ENCODE peak calls at places on chromosomes 3 and 15, in five cellular contexts. K is bronchial epithelial cell, M is upper lobe of right lung, I is spleen, F is astrocyte of the cerebellum. E is an unnamed sample.

GRCh38 chr3:111717601-111718000 is 122.5 kb upstream of the ZBED2 start:
- DNase-seq in K (peak), M (peak), I (peak), F (peak), E (peak)

GRCh38 chr15:59048897-59049296 is 56.0 kb upstream of the CCNB2 start:
- DNase-seq in K (no peak), M (no peak), I (no peak), F (no peak), E (no peak)

GRCh38 chr3:46334911-46335478 is 18.9 kb upstream of the CCR2 start:
- DNase-seq in K (peak), M (no peak), I (no peak), F (no peak), E (peak)

GRCh38 chr3:117898722-117899121 is 1135.9 kb downstream of the IGSF11 start:
- DNase-seq in K (peak), M (no peak), I (no peak), F (no peak), E (no peak)

GRCh38 chr3:71089271-71089670 is 494.3 kb downstream of the FOXP1 start:
- DNase-seq in K (peak), M (no peak), I (no peak), F (no peak), E (no peak)

GRCh38 chr3:124383051-124383450 is 347.2 kb upstream of the UMPS start:
- DNase-seq in K (peak), M (no peak), I (no peak), F (no peak), E (no peak)

GRCh38 chr3:194640829-194641228 is 7.6 kb upstream of the TMEM44 start:
- DNase-seq in K (no peak), M (no peak), I (no peak), F (peak), E (no peak)

GRCh38 chr3:100400424-100400781 is 486 bp downstream of the TOMM70 start:
- DNase-seq in K (peak), M (no peak), I (no peak), F (no peak), E (no peak)

GRCh38 chr3:192930585-192930984 is 12.9 kb upstream of the MB21D2 start:
- DNase-seq in K (peak), M (no peak), I (no peak), F (no peak), E (no peak)

GRCh38 chr3:71299160-71299559 is 284.4 kb downstream of the FOXP1 start:
- DNase-seq in K (no peak), M (no peak), I (no peak), F (no peak), E (no peak)

GRCh38 chr15:66675456-66675855 is 26.6 kb upstream of the SMAD6 start:
- DNase-seq in K (no peak), M (no peak), I (no peak), F (no peak), E (no peak)

GRCh38 chr3:121232309-121233225 is 313.2 kb downstream of the POLQ start:
- DNase-seq in K (peak), M (no peak), I (no peak), F (no peak), E (no peak)

GRCh38 chr3:102896851-102897621 is 462.2 kb downstream of the ZPLD1 start:
- DNase-seq in K (no peak), M (no peak), I (no peak), F (no peak), E (no peak)

GRCh38 chr3:193783166-193783896 is 190.3 kb downstream of the OPA1 start:
- DNase-seq in K (peak), M (no peak), I (no peak), F (no peak), E (no peak)

GRCh38 chr15:85750807-85751730 is 43.7 kb downstream of the KLHL25 start:
- DNase-seq in K (no peak), M (no peak), I (peak), F (no peak), E (no peak)

GRCh38 chr15:68561146-68561545 is 17.6 kb upstream of the CORO2B start:
- DNase-seq in K (no peak), M (peak), I (peak), F (no peak), E (no peak)

GRCh38 chr15:32837935-32838334 is 120.1 kb downstream of the GREM1 start:
- DNase-seq in K (no peak), M (no peak), I (no peak), F (no peak), E (no peak)

GRCh38 chr15:32838820-32839219 is 121.0 kb downstream of the GREM1 start:
- DNase-seq in K (peak), M (no peak), I (no peak), F (no peak), E (no peak)

GRCh38 chr15:32840481-32841245 is 122.9 kb downstream of the GREM1 start:
- DNase-seq in K (no peak), M (no peak), I (no peak), F (no peak), E (no peak)

GRCh38 chr15:32842081-32842480 is 124.3 kb downstream of the GREM1 start:
- DNase-seq in K (no peak), M (no peak), I (no peak), F (no peak), E (no peak)

GRCh38 chr15:32838338-32838737 is 120.5 kb downstream of the GREM1 start:
- DNase-seq in K (no peak), M (no peak), I (no peak), F (no peak), E (no peak)
- H3K4me3 ChIP-seq in K (no peak), M (no peak), I (no peak), F (no peak), E (no peak)

DNA sequence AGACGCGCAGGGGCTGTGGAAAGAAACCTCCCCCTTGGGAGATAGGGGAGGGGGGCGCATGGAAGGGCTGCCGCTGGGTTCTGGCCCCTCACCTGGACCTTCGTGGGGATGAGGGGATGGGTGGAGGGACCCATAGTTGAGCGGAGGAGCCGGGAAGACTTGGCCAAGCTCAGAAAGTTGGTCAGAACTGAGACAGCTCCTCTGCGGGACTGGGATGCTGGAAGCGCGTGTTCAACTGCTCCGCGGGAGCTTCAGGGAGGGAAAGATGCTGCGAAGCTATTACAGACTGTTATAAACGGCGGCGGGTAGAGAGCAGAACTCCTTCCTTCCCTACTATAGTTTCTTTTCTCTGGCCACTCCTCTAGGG is 875 bp downstream of the SYNPR start:
- DNase-seq in K (no peak), M (no peak), I (no peak), F (no peak), E (no peak)
- H3K4me3 ChIP-seq in K (no peak), M (no peak), I (no peak), F (no peak), E (no peak)

GRCh38 chr15:31365655-31366127 is 39.1 kb downstream of the KLF13 start:
- DNase-seq in K (peak), M (peak), I (peak), F (peak), E (peak)
- H3K4me3 ChIP-seq in K (no peak), M (peak), I (no peak), F (no peak), E (no peak)

GRCh38 chr3:15272431-15273196 is 59.8 kb downstream of the SH3BP5 start:
- DNase-seq in K (no peak), M (no peak), I (no peak), F (no peak), E (no peak)
- H3K4me3 ChIP-seq in K (no peak), M (no peak), I (no peak), F (no peak), E (no peak)

GRCh38 chr3:55485208-55485791 is 1.8 kb downstream of the WNT5A start:
- DNase-seq in K (no peak), M (peak), I (peak), F (peak), E (peak)
- H3K4me3 ChIP-seq in K (peak), M (peak), I (peak), F (peak), E (peak)

GRCh38 chr15:82572311-82572710 is 32.1 kb upstream of the RPS17 start:
- DNase-seq in K (no peak), M (no peak), I (no peak), F (no peak), E (no peak)

GRCh38 chr15:82571722-82572222 is 31.5 kb upstream of the RPS17 start:
- DNase-seq in K (no peak), M (peak), I (no peak), F (peak), E (peak)

GRCh38 chr15:82569834-82570233 is 29.6 kb upstream of the RPS17 start:
- DNase-seq in K (no peak), M (no peak), I (no peak), F (no peak), E (no peak)

GRCh38 chr15:82568986-82569385 is 28.7 kb upstream of the RPS17 start:
- DNase-seq in K (no peak), M (no peak), I (peak), F (no peak), E (no peak)

GRCh38 chr15:82570721-82571519 is 30.7 kb upstream of the RPS17 start:
- DNase-seq in K (no peak), M (no peak), I (no peak), F (no peak), E (no peak)
- H3K4me3 ChIP-seq in K (no peak), M (peak), I (no peak), F (no peak), E (peak)

DNA sequence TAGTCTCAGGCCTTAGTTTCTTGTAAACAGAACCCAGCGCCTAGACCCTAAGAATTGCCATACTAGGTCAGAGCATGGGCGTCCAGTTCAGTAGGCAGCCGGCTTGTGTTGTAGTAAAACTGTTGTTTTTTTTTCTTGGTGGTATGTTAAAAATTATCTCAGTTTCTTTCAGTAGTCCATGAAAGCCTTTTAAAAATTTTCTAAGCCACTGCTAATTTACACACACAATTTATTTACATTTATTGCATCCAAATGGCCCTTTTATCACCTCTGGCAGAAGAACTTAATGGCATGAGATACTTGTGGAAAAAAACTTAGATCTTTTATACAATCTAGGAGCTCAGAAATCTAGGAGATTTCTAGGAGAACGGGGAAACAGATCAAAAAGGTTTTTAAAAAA is 1.3 kb downstream of the PPP2R3A start:
- DNase-seq in K (no peak), M (no peak), I (no peak), F (no peak), E (no peak)
- H3K4me3 ChIP-seq in K (peak), M (peak), I (no peak), F (peak), E (peak)

E was measured in skeletal muscle cell.